ENCODE peak calls at places on chromosomes 3 and 15, in six cellular contexts. E, O, U, T, M and S are unnamed samples.

GRCh38 chr3:28576590-28577220 is 228.1 kb upstream of the AZI2 start:
- DNase-seq in E (no peak), O (no peak), U (no peak), T (no peak), M (no peak), S (peak)

GRCh38 chr3:109018828-109019227 is 65.1 kb upstream of the GUCA1C start:
- DNase-seq in E (peak), O (no peak), U (peak), T (peak), M (no peak), S (no peak)

GRCh38 chr3:60393946-60394345 is 857.3 kb downstream of the FHIT start:
- DNase-seq in E (no peak), O (no peak), U (no peak), T (no peak), M (no peak), S (no peak)

GRCh38 chr3:39505866-39506738 is 38.6 kb downstream of the MOBP start:
- DNase-seq in E (no peak), O (no peak), U (no peak), T (peak), M (no peak), S (no peak)

GRCh38 chr3:109339186-109339585 is 1.8 kb upstream of the DPPA4 start:
- DNase-seq in E (no peak), O (no peak), U (no peak), T (no peak), M (no peak), S (no peak)

GRCh38 chr3:184540777-184541681 is 20.6 kb upstream of the EPHB3 start:
- DNase-seq in E (peak), O (no peak), U (peak), T (peak), M (peak), S (peak)

GRCh38 chr3:156705761-156706631 is 31.6 kb downstream of the TIPARP start:
- DNase-seq in E (no peak), O (no peak), U (peak), T (peak), M (no peak), S (no peak)

GRCh38 chr15:63857459-63857856 is 23.7 kb upstream of the HERC1 start:
- DNase-seq in E (no peak), O (no peak), U (no peak), T (no peak), M (no peak), S (no peak)

GRCh38 chr15:90099868-90100854 is 2.1 kb downstream of the IDH2 start:
- DNase-seq in E (no peak), O (no peak), U (peak), T (peak), M (no peak), S (no peak)

GRCh38 chr15:83694538-83694937 is 40.6 kb downstream of the ADAMTSL3 start:
- DNase-seq in E (no peak), O (no peak), U (no peak), T (no peak), M (no peak), S (no peak)

GRCh38 chr3:177673105-177673804 is 476.0 kb upstream of the TBL1XR1 start:
- DNase-seq in E (peak), O (no peak), U (no peak), T (peak), M (no peak), S (no peak)

GRCh38 chr3:133955892-133956291 is 60.2 kb upstream of the RAB6B start:
- DNase-seq in E (no peak), O (no peak), U (no peak), T (no peak), M (no peak), S (no peak)

GRCh38 chr3:37836589-37836988 is 25.1 kb upstream of the CTDSPL start:
- DNase-seq in E (no peak), O (no peak), U (no peak), T (no peak), M (no peak), S (no peak)

GRCh38 chr3:153111056-153111455 is 51.0 kb upstream of the RAP2B start:
- DNase-seq in E (no peak), O (no peak), U (no peak), T (no peak), M (no peak), S (no peak)

GRCh38 chr3:151971814-151972579 is 98.6 kb downstream of the SUCNR1 start:
- DNase-seq in E (peak), O (no peak), U (peak), T (peak), M (no peak), S (no peak)

GRCh38 chr3:119294402-119294888 is 262 bp downstream of the ARHGAP31 start:
- DNase-seq in E (peak), O (no peak), U (no peak), T (no peak), M (no peak), S (peak)

GRCh38 chr3:42119558-42120355 is 28.6 kb downstream of the TRAK1 start:
- DNase-seq in E (no peak), O (no peak), U (no peak), T (no peak), M (no peak), S (no peak)

GRCh38 chr15:65377976-65378366 is at the start of gene IGDCC3:
- DNase-seq in E (no peak), O (no peak), U (peak), T (no peak), M (peak), S (peak)

GRCh38 chr3:23804441-23805227 is 1.1 kb upstream of the UBE2E1 start:
- DNase-seq in E (no peak), O (no peak), U (no peak), T (no peak), M (no peak), S (peak)

GRCh38 chr15:30919877-30920550 is 16.3 kb downstream of the FAN1 start:
- DNase-seq in E (no peak), O (no peak), U (no peak), T (no peak), M (no peak), S (no peak)

GRCh38 chr3:123421353-123422174 is 27.3 kb downstream of the ADCY5 start:
- DNase-seq in E (no peak), O (no peak), U (no peak), T (no peak), M (no peak), S (no peak)

GRCh38 chr15:62469874-62470688 is 305.0 kb upstream of the C2CD4B start:
- DNase-seq in E (no peak), O (no peak), U (peak), T (peak), M (no peak), S (no peak)
- TF ChIP-seq BHLHE40 in E (no peak), O (no peak), U (no peak), T (peak), M (no peak), S (no peak)

GRCh38 chr3:191246628-191247027 is 47.6 kb downstream of the OSTN start:
- DNase-seq in E (peak), O (no peak), U (no peak), T (peak), M (no peak), S (no peak)
- TF ChIP-seq BHLHE40 in E (no peak), O (no peak), U (no peak), T (no peak), M (no peak), S (no peak)

DNA sequence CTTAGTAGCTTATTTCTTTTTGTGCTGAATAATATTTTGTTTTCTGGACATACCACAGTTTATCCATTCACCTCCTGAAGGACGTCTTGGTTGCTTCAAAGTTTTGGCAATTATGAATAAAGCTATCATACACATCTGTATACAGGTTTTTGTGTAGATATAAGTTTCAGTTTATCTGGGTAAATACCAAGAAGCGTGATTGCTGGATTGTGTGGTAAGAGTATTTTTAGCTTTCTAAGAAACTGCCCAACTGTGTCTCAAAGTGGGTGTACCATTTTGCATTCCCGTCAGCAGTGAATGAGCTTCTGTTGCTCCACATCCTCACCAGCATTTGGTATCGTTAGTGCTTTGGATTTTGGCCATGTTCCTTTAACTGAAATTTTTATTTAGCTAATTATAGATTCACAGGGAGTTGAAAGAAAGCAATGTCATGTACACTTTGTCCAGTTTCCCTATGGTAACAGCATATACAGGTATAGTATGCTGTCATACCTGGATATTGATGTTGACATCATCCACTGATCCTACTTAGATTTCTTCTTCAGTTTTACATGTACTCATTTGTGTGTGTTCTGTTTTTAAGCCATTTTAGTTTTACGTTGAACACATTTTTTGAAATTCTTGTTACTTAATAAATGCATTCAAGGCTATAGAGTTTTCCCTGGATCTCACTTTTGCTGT is 11.9 kb downstream of the ARID3B start:
- DNase-seq in E (no peak), O (no peak), U (no peak), T (no peak), M (no peak), S (no peak)
- TF ChIP-seq BHLHE40 in E (no peak), O (no peak), U (no peak), T (no peak), M (no peak), S (no peak)

DNA sequence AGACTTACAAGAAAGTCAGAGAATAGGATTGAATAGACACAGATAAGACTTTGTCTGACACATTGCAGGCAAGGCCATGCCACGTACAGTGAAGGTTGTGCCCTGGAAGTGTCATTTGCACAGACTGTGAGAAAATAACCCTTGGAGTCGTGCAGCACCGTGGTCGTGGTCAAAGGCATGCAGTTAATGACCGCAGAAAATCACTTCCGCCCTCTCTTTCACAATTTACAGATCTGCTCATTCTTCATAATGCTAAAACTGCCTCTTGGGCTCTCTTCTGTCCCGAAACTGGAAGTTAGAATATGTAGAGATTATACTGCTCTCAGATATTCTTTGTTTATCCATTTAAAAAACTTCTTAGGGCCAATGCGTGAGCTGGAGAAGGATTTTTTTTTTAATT is 73.2 kb upstream of the CTXND1 start:
- DNase-seq in E (no peak), O (no peak), U (no peak), T (no peak), M (no peak), S (no peak)
- TF ChIP-seq BHLHE40 in E (no peak), O (no peak), U (no peak), T (no peak), M (no peak), S (no peak)

GRCh38 chr3:174219738-174220137 is 639.4 kb upstream of the NAALADL2 start:
- DNase-seq in E (no peak), O (no peak), U (no peak), T (no peak), M (no peak), S (no peak)
- TF ChIP-seq BHLHE40 in E (no peak), O (no peak), U (no peak), T (no peak), M (no peak), S (no peak)

GRCh38 chr3:46296826-46297225 is 54.6 kb downstream of the CCR3 start:
- DNase-seq in E (no peak), O (no peak), U (no peak), T (no peak), M (no peak), S (no peak)

GRCh38 chr3:46293991-46294833 is 52.0 kb downstream of the CCR3 start:
- DNase-seq in E (no peak), O (no peak), U (no peak), T (no peak), M (no peak), S (no peak)

GRCh38 chr3:46289551-46289950 is 47.3 kb downstream of the CCR3 start:
- DNase-seq in E (no peak), O (no peak), U (no peak), T (no peak), M (no peak), S (no peak)

GRCh38 chr3:46289961-46290360 is 47.7 kb downstream of the CCR3 start:
- DNase-seq in E (no peak), O (no peak), U (no peak), T (no peak), M (no peak), S (no peak)

GRCh38 chr3:46293035-46293724 is 50.9 kb downstream of the CCR3 start:
- DNase-seq in E (no peak), O (no peak), U (no peak), T (no peak), M (no peak), S (no peak)
- TF ChIP-seq BHLHE40 in E (no peak), O (no peak), U (no peak), T (no peak), M (no peak), S (no peak)

DNA sequence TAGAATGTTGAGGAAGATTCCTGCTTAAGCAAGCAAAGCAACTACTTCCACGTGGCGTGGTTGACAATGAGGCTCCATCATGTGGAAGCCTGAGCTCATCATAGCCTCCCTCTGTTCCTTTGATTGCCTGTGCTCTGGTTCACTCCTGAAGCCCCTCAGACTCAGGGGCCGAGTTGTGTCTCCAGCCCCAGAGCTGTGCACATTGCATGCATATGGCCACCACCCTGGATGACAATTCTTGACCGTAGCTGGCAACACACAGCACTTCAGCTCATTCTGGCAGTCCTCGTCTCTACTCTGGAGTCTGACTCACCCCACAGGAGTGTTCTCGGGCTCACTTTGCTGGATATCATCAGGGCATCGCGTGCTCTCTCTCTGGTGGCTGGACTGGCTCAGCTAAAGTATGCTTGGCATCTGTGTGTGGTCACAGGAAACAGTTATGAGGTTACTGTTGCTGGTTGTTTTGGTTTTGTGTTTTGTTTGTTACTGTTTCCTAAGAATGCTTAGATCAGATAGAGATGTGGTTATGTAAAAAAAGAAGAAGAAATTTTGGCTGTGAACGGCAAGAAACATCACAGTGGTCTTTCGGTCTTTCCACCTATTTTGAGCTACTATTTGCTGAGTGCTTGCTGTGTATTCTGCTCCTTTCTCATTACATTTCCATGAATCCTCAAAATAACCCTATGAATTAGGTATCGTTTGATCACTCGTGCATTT is 41.6 kb upstream of the MRPS22 start:
- DNase-seq in E (peak), O (no peak), U (peak), T (peak), M (no peak), S (no peak)
- TF ChIP-seq BHLHE40 in E (no peak), O (no peak), U (peak), T (peak), M (no peak), S (no peak)